ENCODE peak calls at places on chromosomes 5 and 9, in four cellular contexts. X is colonic mucosa, K is breast epithelium, A is suprapubic skin. P is an unnamed sample.

GRCh38 chr9:123678878-123679329 is 251.0 kb downstream of the DENND1A start:
- DNase-seq in A (no peak), K (no peak), X (no peak), P (no peak)

GRCh38 chr9:111231801-111232580 is 98.0 kb downstream of the OR2K2 start:
- DNase-seq in K (no peak), A (no peak), X (no peak), P (no peak)

GRCh38 chr5:6724321-6724929 is 11.2 kb downstream of the TENT4A start:
- DNase-seq in K (no peak), X (no peak), A (no peak), P (no peak)

GRCh38 chr9:134169724-134170401 is 5.5 kb upstream of the RNU6ATAC start:
- DNase-seq in A (no peak), K (no peak), X (no peak), P (no peak)

GRCh38 chr9:92668746-92669526 is 995 bp downstream of the IPPK start:
- DNase-seq in K (peak), A (peak), X (peak), P (no peak)

GRCh38 chr9:35526087-35526801 is 36.3 kb downstream of the RUSC2 start:
- DNase-seq in X (no peak), A (no peak), K (no peak), P (no peak)

GRCh38 chr5:73115399-73116051 is 4.8 kb upstream of the TMEM171 start:
- DNase-seq in K (no peak), X (no peak), A (no peak), P (peak)

GRCh38 chr5:2715856-2716255 is 35.6 kb downstream of the IRX2 start:
- DNase-seq in K (no peak), A (peak), X (no peak), P (peak)

GRCh38 chr9:81632599-81632998 is 56.7 kb downstream of the TLE1 start:
- DNase-seq in X (no peak), K (no peak), A (no peak), P (no peak)

GRCh38 chr5:170632985-170633234 is 129.1 kb downstream of the KCNIP1 start:
- DNase-seq in A (no peak), X (peak), K (no peak), P (no peak)

GRCh38 chr9:123031963-123032362 is 1.5 kb upstream of the GPR21 start:
- DNase-seq in X (no peak), K (no peak), A (no peak), P (no peak)

GRCh38 chr5:179732918-179733763 is 519 bp downstream of the MAML1 start:
- DNase-seq in K (no peak), A (no peak), X (peak), P (peak)

GRCh38 chr5:176863765-176864098 is 35.4 kb downstream of the HK3 start:
- DNase-seq in A (no peak), X (no peak), K (no peak), P (no peak)

GRCh38 chr5:170945275-170945674 is 83.5 kb downstream of the RANBP17 start:
- DNase-seq in X (no peak), K (no peak), A (no peak), P (no peak)

GRCh38 chr5:12848709-12849108 is 944.5 kb upstream of the CTNND2 start:
- DNase-seq in A (no peak), K (no peak), X (no peak), P (no peak)

GRCh38 chr5:95861221-95861857 is 38.8 kb upstream of the GLRX start:
- DNase-seq in A (peak), K (peak), X (peak), P (peak)

GRCh38 chr5:78755822-78756429 is 107.4 kb upstream of the LHFPL2 start:
- DNase-seq in A (no peak), K (no peak), X (no peak), P (no peak)

GRCh38 chr5:173556142-173557028 is 60.1 kb downstream of the BOD1 start:
- DNase-seq in X (no peak), K (no peak), A (no peak), P (no peak)

GRCh38 chr9:70613024-70613768 is 198.7 kb upstream of the KLF9 start:
- DNase-seq in A (no peak), X (no peak), K (no peak), P (no peak)

GRCh38 chr9:136059321-136059791 is 35.7 kb downstream of the NACC2 start:
- DNase-seq in A (peak), K (no peak), X (no peak), P (peak)

GRCh38 chr5:122790354-122791123 is 15.7 kb downstream of the SNX2 start:
- DNase-seq in X (no peak), A (no peak), K (no peak), P (no peak)

GRCh38 chr5:134594797-134595457 is 37.7 kb downstream of the SAR1B start:
- DNase-seq in A (no peak), K (no peak), X (peak), P (no peak)

GRCh38 chr9:134640491-134641172 is 971 bp upstream of the COL5A1 start:
- DNase-seq in K (no peak), X (no peak), A (no peak), P (no peak)

GRCh38 chr9:407255-407654 is 192.6 kb downstream of the DOCK8 start:
- DNase-seq in X (no peak), A (no peak), K (no peak), P (no peak)

GRCh38 chr9:84670106-84670800 is 724 bp downstream of the NTRK2 start:
- DNase-seq in K (no peak), X (no peak), A (no peak), P (peak)

GRCh38 chr5:31407921-31408714 is 123.8 kb downstream of the DROSHA start:
- DNase-seq in K (no peak), A (no peak), X (no peak), P (no peak)

GRCh38 chr9:89466451-89467277 is 31.2 kb downstream of the SEMA4D start:
- DNase-seq in A (peak), X (no peak), K (no peak), P (no peak)

GRCh38 chr5:9953691-9954090 is 296.0 kb downstream of the ATPSCKMT start:
- DNase-seq in A (no peak), K (no peak), X (no peak), P (no peak)

GRCh38 chr9:123434619-123435240 is 78.7 kb downstream of the CRB2 start:
- DNase-seq in A (peak), X (no peak), K (peak), P (peak)

GRCh38 chr5:1443991-1444360 is 1.3 kb downstream of the SLC6A3 start:
- DNase-seq in X (no peak), A (peak), K (no peak), P (no peak)

GRCh38 chr9:27407491-27407890 is 110.5 kb upstream of the EQTN start:
- DNase-seq in X (no peak), A (no peak), K (no peak), P (no peak)

GRCh38 chr5:158553195-158553945 is 546.3 kb downstream of the EBF1 start:
- DNase-seq in K (no peak), A (no peak), X (no peak), P (peak)

GRCh38 chr5:137442660-137443059 is 56.5 kb downstream of the SPOCK1 start:
- DNase-seq in K (no peak), X (no peak), A (no peak), P (no peak)

GRCh38 chr5:112192886-112193285 is 226.2 kb downstream of the EPB41L4A start:
- DNase-seq in A (no peak), K (no peak), X (no peak), P (no peak)
- H3K4me3 ChIP-seq in A (no peak), K (no peak), X (no peak), P (no peak)

DNA sequence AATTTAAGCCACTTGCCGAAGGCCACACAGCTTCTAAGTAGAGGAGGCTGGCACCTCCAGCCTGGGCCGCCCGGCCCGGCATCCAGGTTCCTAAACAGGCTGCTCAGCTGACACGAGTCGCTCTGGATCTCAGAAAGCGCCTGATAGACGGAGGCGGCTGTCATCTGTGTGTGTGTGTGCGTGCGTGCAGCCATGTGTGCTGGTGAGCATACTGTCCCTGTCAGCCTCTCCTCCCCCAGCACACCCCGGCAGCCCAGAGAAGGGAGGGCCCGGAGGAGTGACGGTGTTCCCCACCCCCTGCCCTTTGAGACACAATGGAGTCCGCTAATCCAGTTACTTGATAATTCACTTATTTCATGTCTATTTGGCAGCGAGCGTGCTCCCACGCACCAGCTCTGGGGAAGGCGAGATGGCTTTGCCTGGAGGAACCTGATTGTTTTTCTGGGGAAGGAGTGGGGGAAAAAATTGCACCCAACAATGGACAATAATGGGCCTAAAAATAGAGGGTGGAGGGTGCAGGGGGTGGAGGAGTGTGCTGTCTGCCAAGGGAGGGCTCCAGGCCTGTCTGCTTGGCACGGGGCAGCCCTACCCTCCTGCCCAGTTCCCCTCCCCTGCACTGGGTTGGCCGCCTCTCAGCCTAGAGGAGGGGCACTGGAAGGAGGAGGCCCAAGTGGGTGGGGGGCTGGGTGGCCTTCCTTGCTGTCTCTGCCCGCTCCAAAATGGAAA is 20.1 kb downstream of the NTNG2 start:
- DNase-seq in K (no peak), A (no peak), X (no peak), P (no peak)
- TF ChIP-seq CTCF in K (no peak), A (no peak), X (no peak), P (no peak)

GRCh38 chr9:138025417-138025816 is 147.8 kb downstream of the CACNA1B start:
- DNase-seq in K (peak), X (no peak), A (peak), P (no peak)
- H3K4me3 ChIP-seq in K (no peak), X (no peak), A (no peak), P (no peak)

GRCh38 chr5:157354825-157355224 is 88.9 kb downstream of the CYFIP2 start:
- DNase-seq in A (no peak), X (no peak), K (no peak), P (no peak)
- TF ChIP-seq CTCF in A (no peak), X (no peak), K (no peak), P (no peak)

DNA sequence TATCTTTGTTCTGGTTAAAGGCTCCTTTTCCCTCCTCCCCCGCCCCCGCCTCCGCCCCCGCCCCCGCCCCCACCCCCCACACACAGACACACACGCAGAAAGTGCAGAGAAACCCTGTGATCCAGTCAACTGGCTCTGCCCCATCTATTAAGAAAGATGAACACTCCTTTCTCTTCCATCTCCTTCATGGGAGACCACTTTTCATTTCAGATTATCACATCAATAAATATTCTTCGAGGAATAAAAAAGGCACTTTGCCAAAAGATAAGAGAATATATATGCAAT is 127.0 kb downstream of the TMEM161B start:
- DNase-seq in X (no peak), K (no peak), A (no peak), P (no peak)
- H3K4me3 ChIP-seq in X (no peak), K (peak), A (peak), P (no peak)

GRCh38 chr9:86239053-86239770 is 20.2 kb downstream of the C9orf153 start:
- DNase-seq in A (no peak), X (no peak), K (no peak), P (no peak)
- TF ChIP-seq CTCF in A (no peak), X (no peak), K (no peak), P (no peak)

GRCh38 chr9:127132921-127133647 is 10.6 kb upstream of the ANGPTL2 start:
- DNase-seq in X (no peak), K (no peak), A (peak), P (peak)
- H3K4me3 ChIP-seq in X (no peak), K (no peak), A (no peak), P (no peak)

DNA sequence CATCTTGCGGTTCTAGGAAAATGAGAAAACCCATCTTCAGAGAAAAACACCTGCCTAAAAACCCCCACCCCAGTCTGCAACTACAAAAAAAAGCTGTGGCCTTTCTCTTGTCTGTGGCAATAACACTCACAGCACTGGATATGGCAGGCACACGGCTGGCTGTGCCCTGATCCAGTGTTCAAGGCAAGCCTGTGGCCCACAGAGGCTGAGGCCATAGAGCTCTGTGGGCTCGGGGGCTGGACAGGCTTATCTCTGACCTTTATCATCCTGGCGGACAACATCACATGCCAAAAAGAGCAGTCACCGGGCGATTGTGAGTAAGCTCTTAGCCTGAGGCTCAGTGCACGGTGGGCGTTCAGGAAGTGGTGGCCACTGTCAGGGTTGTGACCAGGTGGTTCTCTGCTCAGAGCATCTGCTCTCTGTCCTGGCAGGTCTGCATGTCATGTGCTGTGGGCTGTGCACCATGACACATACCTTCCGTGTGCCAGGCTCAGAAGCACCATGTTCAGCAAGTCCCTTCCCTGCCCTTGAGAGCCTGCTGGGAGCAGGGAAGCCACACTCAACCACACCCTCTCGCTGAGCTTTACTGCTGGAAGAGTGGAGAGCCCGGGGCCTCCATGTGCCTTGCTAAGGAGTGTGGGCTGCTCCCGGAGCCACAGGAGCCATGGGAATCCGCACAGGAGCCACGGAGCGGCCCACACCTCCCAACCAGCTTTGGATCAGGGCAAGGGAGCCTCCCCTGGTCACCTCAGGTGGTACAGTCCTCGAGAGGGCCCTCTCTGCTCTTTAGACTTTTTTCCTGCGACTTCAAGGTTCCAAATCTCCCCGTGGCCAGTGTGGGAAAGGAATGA is 34.6 kb upstream of the WDR38 start:
- DNase-seq in A (no peak), K (no peak), X (no peak), P (no peak)
- TF ChIP-seq CTCF in A (no peak), K (no peak), X (no peak), P (no peak)

DNA sequence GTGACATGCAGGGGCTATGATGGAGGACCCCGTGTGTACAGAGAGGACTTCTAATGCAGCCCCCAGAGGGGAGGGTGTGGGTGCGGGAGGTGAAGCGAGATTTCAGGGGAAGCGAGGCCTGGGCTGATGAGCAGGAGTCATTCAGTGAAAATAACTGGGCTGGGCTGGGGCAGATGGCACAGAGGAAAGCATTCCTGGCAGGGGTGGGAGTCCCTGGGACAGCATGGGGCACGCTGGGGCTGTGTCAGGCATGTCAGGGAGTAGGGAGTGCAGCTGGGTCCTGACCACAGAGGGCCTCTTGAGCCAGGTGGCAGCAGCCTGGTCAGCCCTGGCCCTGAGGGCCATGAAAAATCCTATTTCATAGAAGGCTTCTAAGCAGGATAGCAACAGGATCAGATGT is 36.6 kb downstream of the COL15A1 start:
- DNase-seq in A (no peak), K (no peak), X (no peak), P (no peak)
- H3K4me3 ChIP-seq in A (no peak), K (no peak), X (no peak), P (no peak)

P was measured in lower leg skin.